ENCODE peak calls at places on chromosomes 13 and 19, in seven cellular contexts. One of them, this sample, is unnamed. For H3K4me1, the result is how much of the 10 kb centered on the place peaks cover.

GRCh38 chr19:41263042-41263849 is 926 bp upstream of the HNRNPUL1 start:
- DNase-seq in HCT116: no peak
- DNase-seq in adrenal gland: peak
- DNase-seq in breast epithelium: peak
- DNase-seq in IMR-90: peak
- DNase-seq in endothelial cell of umbilical vein: no peak
- DNase-seq in heart left ventricle: peak
- DNase-seq in this sample: peak

GRCh38 chr19:28472843-28473242 is 740.1 kb downstream of the UQCRFS1 start:
- DNase-seq in HCT116: no peak
- DNase-seq in adrenal gland: peak
- DNase-seq in breast epithelium: no peak
- DNase-seq in IMR-90: no peak
- DNase-seq in endothelial cell of umbilical vein: no peak
- DNase-seq in heart left ventricle: peak
- DNase-seq in this sample: no peak

GRCh38 chr19:35712910-35713845 is 4.6 kb upstream of the KMT2B start:
- DNase-seq in HCT116: no peak
- DNase-seq in adrenal gland: no peak
- DNase-seq in breast epithelium: no peak
- DNase-seq in IMR-90: no peak
- DNase-seq in endothelial cell of umbilical vein: no peak
- DNase-seq in heart left ventricle: no peak
- DNase-seq in this sample: no peak

GRCh38 chr13:51832471-51833152 is 12.4 kb downstream of the TMEM272 start:
- DNase-seq in HCT116: no peak
- DNase-seq in adrenal gland: peak
- DNase-seq in breast epithelium: no peak
- DNase-seq in IMR-90: peak
- DNase-seq in endothelial cell of umbilical vein: peak
- DNase-seq in heart left ventricle: no peak
- DNase-seq in this sample: peak

GRCh38 chr19:38303517-38304351 is at the start of gene C19orf33:
- DNase-seq in HCT116: peak
- DNase-seq in adrenal gland: no peak
- DNase-seq in breast epithelium: peak
- DNase-seq in IMR-90: no peak
- DNase-seq in endothelial cell of umbilical vein: no peak
- DNase-seq in heart left ventricle: no peak
- DNase-seq in this sample: peak

GRCh38 chr19:2982983-2983350 is 5.6 kb downstream of the TLE6 start:
- DNase-seq in HCT116: no peak
- DNase-seq in adrenal gland: peak
- DNase-seq in breast epithelium: peak
- DNase-seq in IMR-90: peak
- DNase-seq in endothelial cell of umbilical vein: peak
- DNase-seq in heart left ventricle: peak
- DNase-seq in this sample: no peak

GRCh38 chr19:9909251-9909650 is 27.1 kb downstream of the OLFM2 start:
- DNase-seq in HCT116: no peak
- DNase-seq in adrenal gland: no peak
- DNase-seq in breast epithelium: no peak
- DNase-seq in IMR-90: no peak
- DNase-seq in endothelial cell of umbilical vein: no peak
- DNase-seq in heart left ventricle: no peak
- DNase-seq in this sample: no peak

GRCh38 chr19:35592226-35592625 is 6.3 kb downstream of the PMIS2 start:
- DNase-seq in HCT116: peak
- DNase-seq in adrenal gland: peak
- DNase-seq in breast epithelium: no peak
- DNase-seq in IMR-90: peak
- DNase-seq in endothelial cell of umbilical vein: peak
- DNase-seq in heart left ventricle: no peak
- DNase-seq in this sample: no peak

GRCh38 chr13:95035311-95036109 is 265.7 kb downstream of the ABCC4 start:
- DNase-seq in HCT116: no peak
- DNase-seq in adrenal gland: no peak
- DNase-seq in breast epithelium: no peak
- DNase-seq in IMR-90: no peak
- DNase-seq in endothelial cell of umbilical vein: peak
- DNase-seq in heart left ventricle: no peak
- DNase-seq in this sample: no peak

GRCh38 chr13:39273953-39274352 is 235.7 kb downstream of the NHLRC3 start:
- DNase-seq in HCT116: no peak
- DNase-seq in adrenal gland: no peak
- DNase-seq in breast epithelium: no peak
- DNase-seq in IMR-90: no peak
- DNase-seq in endothelial cell of umbilical vein: peak
- DNase-seq in heart left ventricle: no peak
- DNase-seq in this sample: no peak

GRCh38 chr19:19659646-19660245 is 3.7 kb downstream of the ATP13A1 start:
- DNase-seq in HCT116: no peak
- DNase-seq in adrenal gland: no peak
- DNase-seq in breast epithelium: no peak
- DNase-seq in IMR-90: no peak
- DNase-seq in endothelial cell of umbilical vein: no peak
- DNase-seq in heart left ventricle: no peak
- DNase-seq in this sample: no peak

GRCh38 chr13:74372511-74372910 is 238.3 kb upstream of the KLF12 start:
- DNase-seq in HCT116: no peak
- DNase-seq in adrenal gland: no peak
- DNase-seq in breast epithelium: no peak
- DNase-seq in IMR-90: no peak
- DNase-seq in endothelial cell of umbilical vein: no peak
- DNase-seq in heart left ventricle: no peak
- DNase-seq in this sample: no peak

GRCh38 chr19:17052439-17052838 is 22.8 kb downstream of the HAUS8 start:
- DNase-seq in HCT116: peak
- DNase-seq in adrenal gland: peak
- DNase-seq in breast epithelium: no peak
- DNase-seq in IMR-90: peak
- DNase-seq in endothelial cell of umbilical vein: peak
- DNase-seq in heart left ventricle: no peak
- DNase-seq in this sample: no peak

GRCh38 chr19:7348587-7349230 is at the start of gene ARHGEF18:
- DNase-seq in HCT116: no peak
- DNase-seq in adrenal gland: peak
- DNase-seq in breast epithelium: no peak
- DNase-seq in IMR-90: no peak
- DNase-seq in endothelial cell of umbilical vein: no peak
- DNase-seq in heart left ventricle: peak
- DNase-seq in this sample: peak

GRCh38 chr19:47228168-47228936 is 2.6 kb downstream of the BBC3 start:
- DNase-seq in HCT116: no peak
- DNase-seq in adrenal gland: peak
- DNase-seq in breast epithelium: peak
- DNase-seq in IMR-90: peak
- DNase-seq in endothelial cell of umbilical vein: no peak
- DNase-seq in heart left ventricle: peak
- DNase-seq in this sample: peak
- TF ChIP-seq POLR2A in HCT116: peak
- TF ChIP-seq POLR2A in adrenal gland: no peak
- TF ChIP-seq POLR2A in breast epithelium: peak
- TF ChIP-seq POLR2A in IMR-90: no peak
- TF ChIP-seq POLR2A in endothelial cell of umbilical vein: no peak
- TF ChIP-seq POLR2A in heart left ventricle: no peak
- TF ChIP-seq POLR2A in this sample: no peak

GRCh38 chr13:28434934-28435333 is 60.0 kb downstream of the FLT1 start:
- DNase-seq in HCT116: no peak
- DNase-seq in adrenal gland: no peak
- DNase-seq in breast epithelium: no peak
- DNase-seq in IMR-90: peak
- DNase-seq in endothelial cell of umbilical vein: no peak
- DNase-seq in heart left ventricle: no peak
- DNase-seq in this sample: no peak

GRCh38 chr13:28429685-28430290 is 65.1 kb downstream of the FLT1 start:
- DNase-seq in HCT116: no peak
- DNase-seq in adrenal gland: no peak
- DNase-seq in breast epithelium: no peak
- DNase-seq in IMR-90: peak
- DNase-seq in endothelial cell of umbilical vein: no peak
- DNase-seq in heart left ventricle: no peak
- DNase-seq in this sample: peak

GRCh38 chr13:28425796-28426195 is 69.1 kb downstream of the FLT1 start:
- DNase-seq in HCT116: no peak
- DNase-seq in adrenal gland: no peak
- DNase-seq in breast epithelium: no peak
- DNase-seq in IMR-90: peak
- DNase-seq in endothelial cell of umbilical vein: no peak
- DNase-seq in heart left ventricle: no peak
- DNase-seq in this sample: no peak

DNA sequence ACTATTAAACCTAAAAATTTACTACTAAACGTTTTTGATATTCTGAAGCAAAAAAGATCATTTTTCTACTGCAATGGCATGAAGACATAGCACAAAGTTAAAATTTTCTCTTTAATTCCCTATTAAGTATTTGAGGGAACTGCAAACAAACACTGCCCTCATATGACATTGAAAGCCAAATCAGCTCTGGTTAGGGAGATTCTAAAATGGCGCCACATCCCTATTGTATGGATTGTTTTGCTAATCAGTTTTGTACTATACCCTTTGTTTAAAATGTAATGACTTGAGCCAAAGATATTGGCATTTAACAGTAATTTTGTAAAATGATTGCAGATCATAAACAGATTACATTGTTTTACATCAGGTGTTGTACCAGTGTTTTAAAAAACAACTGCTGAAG is 65.8 kb downstream of the FLT1 start:
- DNase-seq in HCT116: no peak
- DNase-seq in adrenal gland: no peak
- DNase-seq in breast epithelium: no peak
- DNase-seq in IMR-90: no peak
- DNase-seq in endothelial cell of umbilical vein: no peak
- DNase-seq in heart left ventricle: no peak
- DNase-seq in this sample: no peak
- H3K4me1 ChIP-seq in HCT116: under half
- H3K4me1 ChIP-seq in adrenal gland: under half
- H3K4me1 ChIP-seq in breast epithelium: under half
- H3K4me1 ChIP-seq in IMR-90: under half
- H3K4me1 ChIP-seq in endothelial cell of umbilical vein: under half
- H3K4me1 ChIP-seq in heart left ventricle: under half
- H3K4me1 ChIP-seq in this sample: under half

GRCh38 chr19:12567951-12568350 is 16.7 kb upstream of the ZNF564 start:
- DNase-seq in HCT116: no peak
- DNase-seq in adrenal gland: no peak
- DNase-seq in breast epithelium: no peak
- DNase-seq in IMR-90: peak
- DNase-seq in endothelial cell of umbilical vein: no peak
- DNase-seq in heart left ventricle: no peak
- DNase-seq in this sample: no peak
- TF ChIP-seq POLR2A in HCT116: no peak
- TF ChIP-seq POLR2A in adrenal gland: no peak
- TF ChIP-seq POLR2A in breast epithelium: no peak
- TF ChIP-seq POLR2A in IMR-90: no peak
- TF ChIP-seq POLR2A in endothelial cell of umbilical vein: no peak
- TF ChIP-seq POLR2A in heart left ventricle: no peak
- TF ChIP-seq POLR2A in this sample: no peak

GRCh38 chr19:18417250-18418033 is 1.8 kb upstream of the SSBP4 start:
- DNase-seq in HCT116: no peak
- DNase-seq in adrenal gland: peak
- DNase-seq in breast epithelium: no peak
- DNase-seq in IMR-90: peak
- DNase-seq in endothelial cell of umbilical vein: peak
- DNase-seq in heart left ventricle: peak
- DNase-seq in this sample: no peak
- H3K4me1 ChIP-seq in HCT116: half or more
- H3K4me1 ChIP-seq in adrenal gland: under half
- H3K4me1 ChIP-seq in breast epithelium: under half
- H3K4me1 ChIP-seq in IMR-90: under half
- H3K4me1 ChIP-seq in endothelial cell of umbilical vein: under half
- H3K4me1 ChIP-seq in heart left ventricle: half or more
- H3K4me1 ChIP-seq in this sample: half or more

GRCh38 chr13:100544866-100545683 is 43.5 kb downstream of the GGACT start:
- DNase-seq in HCT116: no peak
- DNase-seq in adrenal gland: peak
- DNase-seq in breast epithelium: peak
- DNase-seq in IMR-90: no peak
- DNase-seq in endothelial cell of umbilical vein: peak
- DNase-seq in heart left ventricle: no peak
- DNase-seq in this sample: no peak
- TF ChIP-seq POLR2A in HCT116: no peak
- TF ChIP-seq POLR2A in adrenal gland: no peak
- TF ChIP-seq POLR2A in breast epithelium: no peak
- TF ChIP-seq POLR2A in IMR-90: no peak
- TF ChIP-seq POLR2A in endothelial cell of umbilical vein: no peak
- TF ChIP-seq POLR2A in heart left ventricle: no peak
- TF ChIP-seq POLR2A in this sample: no peak

GRCh38 chr13:41460930-41461329 is 3.6 kb downstream of the RGCC start:
- DNase-seq in HCT116: no peak
- DNase-seq in adrenal gland: no peak
- DNase-seq in breast epithelium: no peak
- DNase-seq in IMR-90: no peak
- DNase-seq in endothelial cell of umbilical vein: no peak
- DNase-seq in heart left ventricle: no peak
- DNase-seq in this sample: no peak
- H3K4me1 ChIP-seq in HCT116: under half
- H3K4me1 ChIP-seq in adrenal gland: under half
- H3K4me1 ChIP-seq in breast epithelium: under half
- H3K4me1 ChIP-seq in IMR-90: under half
- H3K4me1 ChIP-seq in endothelial cell of umbilical vein: under half
- H3K4me1 ChIP-seq in heart left ventricle: under half
- H3K4me1 ChIP-seq in this sample: under half

GRCh38 chr19:52640916-52641315 is 2.8 kb upstream of the ZNF83 start:
- DNase-seq in HCT116: no peak
- DNase-seq in adrenal gland: no peak
- DNase-seq in breast epithelium: no peak
- DNase-seq in IMR-90: no peak
- DNase-seq in endothelial cell of umbilical vein: peak
- DNase-seq in heart left ventricle: no peak
- DNase-seq in this sample: no peak

GRCh38 chr19:52638601-52639000 is 446 bp upstream of the ZNF83 start:
- DNase-seq in HCT116: no peak
- DNase-seq in adrenal gland: peak
- DNase-seq in breast epithelium: peak
- DNase-seq in IMR-90: peak
- DNase-seq in endothelial cell of umbilical vein: no peak
- DNase-seq in heart left ventricle: no peak
- DNase-seq in this sample: no peak

GRCh38 chr19:52635786-52636570 is 2.2 kb downstream of the ZNF83 start:
- DNase-seq in HCT116: no peak
- DNase-seq in adrenal gland: no peak
- DNase-seq in breast epithelium: no peak
- DNase-seq in IMR-90: peak
- DNase-seq in endothelial cell of umbilical vein: no peak
- DNase-seq in heart left ventricle: no peak
- DNase-seq in this sample: no peak

GRCh38 chr19:52637718-52638585 is at the start of gene ZNF83:
- DNase-seq in HCT116: peak
- DNase-seq in adrenal gland: peak
- DNase-seq in breast epithelium: peak
- DNase-seq in IMR-90: peak
- DNase-seq in endothelial cell of umbilical vein: peak
- DNase-seq in heart left ventricle: peak
- DNase-seq in this sample: peak
- TF ChIP-seq POLR2A in HCT116: no peak
- TF ChIP-seq POLR2A in adrenal gland: no peak
- TF ChIP-seq POLR2A in breast epithelium: no peak
- TF ChIP-seq POLR2A in IMR-90: peak
- TF ChIP-seq POLR2A in endothelial cell of umbilical vein: peak
- TF ChIP-seq POLR2A in heart left ventricle: no peak
- TF ChIP-seq POLR2A in this sample: peak